ENCODE peak calls at places on chromosomes 4 and X, in four cellular contexts. G, R, D and U are unnamed samples.

GRCh38 chr4:101651778-101652177 is 138.8 kb upstream of the BANK1 start:
- DNase-seq in G (no peak), R (no peak), D (no peak), U (no peak)

GRCh38 chr4:164977243-164978164 is at the start of gene TRIM61:
- DNase-seq in G (peak; percentile 18), R (no peak), D (peak; percentile 54), U (no peak)

GRCh38 chr4:118180776-118181175 is 146.5 kb downstream of the NDST3 start:
- DNase-seq in G (no peak), R (no peak), D (no peak), U (no peak)

GRCh38 chr4:99635601-99636000 is 22.0 kb downstream of the C4orf54 start:
- DNase-seq in G (no peak), R (no peak), D (no peak), U (no peak)

GRCh38 chr4:165439981-165440380 is 61.2 kb downstream of the CPE start:
- DNase-seq in G (no peak), R (no peak), D (no peak), U (no peak)

GRCh38 chrX:83934220-83934619 is 73.3 kb downstream of the CYLC1 start:
- DNase-seq in G (no peak), R (no peak), D (no peak), U (no peak)

GRCh38 chr4:102778720-102779119 is 18.0 kb upstream of the MANBA start:
- DNase-seq in G (peak; percentile 8), R (no peak), D (no peak), U (no peak)

GRCh38 chr4:127045872-127046271 is 586.9 kb upstream of the INTU start:
- DNase-seq in G (no peak), R (no peak), D (no peak), U (no peak)

GRCh38 chr4:124177647-124178425 is 534.7 kb downstream of the ANKRD50 start:
- DNase-seq in G (no peak), R (no peak), D (no peak), U (no peak)

GRCh38 chrX:68867458-68868166 is 38.8 kb downstream of the EFNB1 start:
- DNase-seq in G (no peak), R (no peak), D (no peak), U (peak; percentile 22)

GRCh38 chr4:77911842-77912450 is 49.3 kb downstream of the MRPL1 start:
- DNase-seq in G (no peak), R (no peak), D (peak; percentile 11), U (peak; percentile 29)

GRCh38 chr4:60805500-60806313 is 394.4 kb upstream of the ADGRL3 start:
- DNase-seq in G (peak; percentile 1), R (no peak), D (no peak), U (no peak)

GRCh38 chrX:71992711-71993110 is 82.1 kb downstream of the NHSL2 start:
- DNase-seq in G (no peak), R (no peak), D (no peak), U (no peak)

GRCh38 chr4:115515379-115516171 is 402.2 kb upstream of the NDST4 start:
- DNase-seq in G (no peak), R (peak; percentile 1), D (peak; percentile 32), U (peak; percentile 36)

GRCh38 chr4:183443609-183444148 is 757 bp upstream of the CDKN2AIP start:
- DNase-seq in G (peak; percentile 46), R (no peak), D (no peak), U (no peak)

GRCh38 chrX:63922221-63922620 is 137.2 kb upstream of the ARHGEF9 start:
- DNase-seq in G (no peak), R (no peak), D (no peak), U (no peak)

GRCh38 chr4:6907658-6908191 is 1.9 kb upstream of the TBC1D14 start:
- DNase-seq in G (no peak), R (no peak), D (no peak), U (no peak)

GRCh38 chr4:26346203-26346620 is 25.4 kb downstream of the RBPJ start:
- DNase-seq in G (peak; percentile 82), R (no peak), D (no peak), U (no peak)

GRCh38 chrX:133726211-133726630 is 259.2 kb downstream of the GPC3 start:
- DNase-seq in G (no peak), R (no peak), D (no peak), U (no peak)
- TF ChIP-seq SPI1 in G (no peak), R (no peak), D (no peak), U (no peak)

DNA sequence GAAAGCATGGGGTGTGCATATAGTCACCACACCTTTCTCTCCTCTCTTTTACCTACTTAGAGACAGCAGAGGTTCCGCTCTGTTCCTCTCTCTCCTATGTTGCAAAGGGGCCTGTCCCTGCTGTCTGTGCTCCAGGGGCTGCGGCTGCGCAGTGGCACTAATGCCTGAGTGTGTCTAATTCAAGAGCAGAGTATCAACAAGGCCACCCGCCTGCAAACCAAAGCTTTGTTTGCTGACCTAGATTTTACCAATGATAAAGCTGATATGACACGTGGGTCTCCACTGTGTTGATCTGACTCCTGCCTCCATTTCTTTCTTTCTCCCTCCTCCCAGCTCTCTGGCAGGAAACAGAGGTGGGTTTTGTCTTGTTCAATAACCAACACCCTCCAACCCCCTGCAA is 74.9 kb downstream of the NSG1 start:
- DNase-seq in G (no peak), R (no peak), D (no peak), U (no peak)
- TF ChIP-seq SPI1 in G (no peak), R (no peak), D (no peak), U (no peak)

GRCh38 chr4:168880811-168881595 is 129.1 kb downstream of the CBR4 start:
- DNase-seq in G (no peak), R (no peak), D (peak; percentile 28), U (peak; percentile 91)
- TF ChIP-seq SPI1 in G (no peak), R (peak; percentile 74), D (peak; percentile 58), U (peak; percentile 89)

GRCh38 chr4:155405059-155405458 is 28.3 kb upstream of the MAP9 start:
- DNase-seq in G (no peak), R (no peak), D (no peak), U (no peak)

GRCh38 chr4:155407480-155407879 is 30.7 kb upstream of the MAP9 start:
- DNase-seq in G (no peak), R (no peak), D (no peak), U (no peak)

GRCh38 chr4:155400893-155401292 is 24.1 kb upstream of the MAP9 start:
- DNase-seq in G (no peak), R (no peak), D (no peak), U (no peak)

GRCh38 chr4:155402941-155403340 is 26.2 kb upstream of the MAP9 start:
- DNase-seq in G (no peak), R (no peak), D (no peak), U (no peak)

DNA sequence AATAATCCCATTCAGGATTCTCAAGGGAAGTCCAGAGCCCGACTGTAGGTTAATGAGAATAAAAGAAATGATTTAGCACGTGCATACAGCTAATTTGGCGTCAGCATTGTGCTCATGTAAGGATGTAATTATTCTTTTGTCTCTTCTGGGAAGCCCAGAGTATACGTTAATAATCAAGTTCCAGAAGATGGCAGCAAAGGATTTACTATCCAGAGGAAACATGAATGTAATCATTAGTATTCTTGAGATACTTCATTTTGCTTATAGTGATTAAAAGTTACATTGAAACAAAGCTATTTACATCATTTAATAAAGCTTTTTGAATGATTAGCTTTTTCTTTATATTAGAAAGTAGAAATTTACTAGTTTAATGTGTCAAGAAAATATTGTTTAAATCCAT is 27.1 kb upstream of the MAP9 start:
- DNase-seq in G (no peak), R (no peak), D (no peak), U (no peak)
- TF ChIP-seq SPI1 in G (no peak), R (no peak), D (no peak), U (no peak)

DNA sequence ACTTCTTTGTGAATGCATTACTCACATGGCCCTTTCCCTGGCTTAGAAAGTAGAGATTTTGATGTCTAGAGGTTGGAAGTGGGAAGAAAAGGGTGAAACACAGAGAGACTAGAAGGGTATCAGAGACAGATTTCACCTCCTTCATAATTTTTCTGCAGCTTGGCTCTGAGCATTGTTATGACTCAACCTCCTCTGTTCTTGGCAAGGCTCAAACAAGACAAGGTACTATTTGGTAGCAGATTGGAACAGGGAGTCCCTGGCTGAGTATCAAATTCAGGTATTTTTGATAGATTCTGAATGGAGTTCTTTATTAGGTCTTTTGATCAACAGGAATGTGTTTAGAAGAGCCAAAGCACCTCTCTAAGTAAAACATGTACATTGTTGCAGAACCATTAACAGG is 146.3 kb upstream of the CHRDL1 start:
- DNase-seq in G (no peak), R (no peak), D (no peak), U (no peak)
- TF ChIP-seq SPI1 in G (no peak), R (no peak), D (no peak), U (no peak)

GRCh38 chr4:150242820-150243458 is 164.7 kb downstream of the DCLK2 start:
- DNase-seq in G (peak; percentile 53), R (no peak), D (no peak), U (no peak)
- TF ChIP-seq SPI1 in G (no peak), R (no peak), D (no peak), U (no peak)

DNA sequence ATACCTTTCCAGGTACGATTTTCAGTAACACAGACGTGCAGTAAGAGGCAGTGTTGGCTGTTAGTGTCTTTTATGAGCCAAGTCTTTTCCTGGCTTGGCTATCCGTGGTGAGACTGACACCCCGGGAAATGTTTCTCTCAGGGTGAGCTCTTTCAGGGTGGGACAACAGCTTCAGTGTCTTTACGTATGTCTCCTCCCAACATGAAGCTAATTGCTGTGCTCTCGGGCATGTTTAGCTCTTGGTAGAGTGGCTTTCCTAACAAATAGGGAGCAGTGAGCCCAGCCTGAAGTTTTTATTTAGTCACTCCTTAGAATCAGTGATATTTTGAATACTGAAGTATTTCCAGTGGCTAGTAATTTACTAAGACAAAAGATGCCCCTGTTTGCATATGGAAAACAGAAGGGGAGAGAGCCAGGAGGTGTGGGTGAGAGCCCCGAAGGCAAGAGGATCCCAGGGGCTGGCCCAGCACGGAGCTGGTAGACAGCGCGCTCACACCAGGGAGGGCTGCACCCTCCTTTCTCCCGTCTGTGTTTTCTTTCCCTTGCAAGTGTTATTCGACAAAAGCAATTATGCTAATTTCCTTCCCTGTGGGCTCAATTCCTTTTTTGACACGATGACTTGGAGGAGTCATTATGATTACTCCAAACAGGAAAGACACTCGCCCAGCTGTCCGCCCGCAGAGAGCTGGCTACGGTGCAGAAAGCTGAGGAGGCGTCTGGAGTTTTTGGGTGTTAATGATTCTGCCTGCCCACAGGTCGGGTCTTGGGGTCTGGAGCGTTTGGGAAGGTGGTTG is 47.7 kb downstream of the PDGFRA start:
- DNase-seq in G (no peak), R (no peak), D (no peak), U (no peak)
- TF ChIP-seq SPI1 in G (no peak), R (no peak), D (no peak), U (no peak)